ENCODE peak calls at places on chromosome 22, in eight cellular contexts. U is BJ, X is bronchial epithelial cell, E is kidney, I is tibial artery, O is uterus, P is sigmoid colon, T is right lobe of liver. C is an unnamed sample.

GRCh38 chr22:20455709-20456063 is 18.1 kb upstream of the SCARF2 start:
- DNase-seq in P (peak), T (no peak), X (peak), U (no peak), I (no peak), E (no peak), O (no peak), C (no peak)

GRCh38 chr22:19723165-19723989 is at the start of gene GP1BB:
- DNase-seq in E (no peak), O (no peak), U (no peak), P (no peak), I (no peak), X (no peak), T (no peak), C (peak)

GRCh38 chr22:27988704-27989103 is 69.6 kb upstream of the PITPNB start:
- DNase-seq in P (no peak), X (no peak), E (no peak), O (no peak), I (no peak), T (peak), U (no peak), C (no peak)

GRCh38 chr22:38083931-38084631 is at the start of gene SLC16A8:
- DNase-seq in P (no peak), U (no peak), E (peak), T (no peak), X (no peak), O (no peak), I (no peak), C (no peak)

GRCh38 chr22:41949297-41949965 is 2.5 kb upstream of the CENPM start:
- DNase-seq in P (no peak), I (no peak), X (no peak), O (no peak), U (no peak), E (no peak), T (peak), C (no peak)

GRCh38 chr22:29093501-29093921 is 20.7 kb downstream of the KREMEN1 start:
- DNase-seq in O (peak), U (peak), E (peak), P (no peak), I (no peak), X (peak), T (peak), C (peak)

GRCh38 chr22:17867160-17867785 is 93.0 kb upstream of the BID start:
- DNase-seq in I (peak), T (no peak), P (peak), U (no peak), O (peak), E (peak), X (no peak), C (no peak)

GRCh38 chr22:23392420-23393121 is 187.5 kb downstream of the IGLL1 start:
- DNase-seq in P (peak), I (peak), X (no peak), O (no peak), T (no peak), E (no peak), U (no peak), C (no peak)

GRCh38 chr22:16955678-16956210 is 52.3 kb downstream of the GAB4 start:
- DNase-seq in I (no peak), X (no peak), P (no peak), T (no peak), U (no peak), O (no peak), E (no peak), C (no peak)

GRCh38 chr22:36055376-36056310 is 27.0 kb upstream of the RBFOX2 start:
- DNase-seq in E (no peak), T (no peak), P (no peak), X (no peak), I (no peak), U (no peak), O (no peak), C (peak)

GRCh38 chr22:44665115-44665514 is 36.9 kb upstream of the PRR5 start:
- DNase-seq in I (peak), O (no peak), U (no peak), P (peak), T (no peak), E (peak), X (no peak), C (no peak)

GRCh38 chr22:23053051-23053707 is 17.1 kb upstream of the GNAZ start:
- DNase-seq in I (no peak), P (no peak), E (peak), U (no peak), O (no peak), T (no peak), X (no peak), C (no peak)

GRCh38 chr22:40323681-40324083 is 22.6 kb upstream of the ADSL start:
- DNase-seq in U (no peak), O (no peak), E (no peak), P (no peak), T (no peak), X (no peak), I (no peak), C (no peak)

GRCh38 chr22:50548046-50548912 is 2.6 kb downstream of the KLHDC7B start:
- DNase-seq in E (peak), I (no peak), O (no peak), T (peak), P (no peak), U (no peak), X (no peak), C (no peak)
- TF ChIP-seq CTCF in E (no peak), I (no peak), O (no peak), T (no peak), P (no peak), U (no peak), X (no peak), C (no peak)

GRCh38 chr22:46085831-46086576 is 64.3 kb upstream of the PPARA start:
- DNase-seq in O (peak), E (peak), X (peak), P (peak), I (peak), U (no peak), T (peak), C (no peak)
- H3K4me3 ChIP-seq in O (peak), E (peak), X (peak), P (peak), I (peak), U (peak), T (no peak), C (peak)

DNA sequence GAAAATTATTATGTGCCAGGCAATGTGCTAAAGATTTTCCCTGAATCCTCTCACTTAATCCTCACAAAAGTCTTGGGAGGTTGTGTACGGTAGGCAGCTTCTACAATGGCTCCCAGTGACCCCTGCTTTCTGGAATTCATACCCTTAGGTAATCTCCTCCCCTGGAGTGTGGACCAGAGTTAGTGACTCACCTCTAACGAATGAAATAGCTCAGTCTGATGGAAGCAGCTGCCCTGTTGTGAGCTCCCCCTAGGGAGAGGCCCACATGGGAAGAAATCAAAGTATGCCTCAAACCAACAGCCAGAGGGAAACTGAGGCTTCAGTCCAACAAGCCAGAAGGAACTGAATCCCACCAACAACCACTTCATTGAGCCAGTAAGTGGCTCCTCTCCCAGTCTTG is 99.0 kb upstream of the ISX start:
- DNase-seq in I (no peak), E (no peak), P (no peak), O (no peak), U (no peak), X (peak), T (no peak), C (no peak)
- TF ChIP-seq CTCF in I (no peak), E (no peak), P (no peak), O (no peak), U (peak), X (no peak), T (no peak), C (no peak)

GRCh38 chr22:31662668-31663037 is 638 bp upstream of the PISD start:
- DNase-seq in X (no peak), I (no peak), O (no peak), P (no peak), E (no peak), U (no peak), T (no peak), C (no peak)
- H3K4me3 ChIP-seq in X (peak), I (peak), O (peak), P (peak), E (peak), U (peak), T (peak), C (peak)

GRCh38 chr22:31995046-31995445 is 48.0 kb upstream of the SLC5A1 start:
- DNase-seq in E (no peak), U (no peak), T (no peak), I (no peak), O (no peak), P (no peak), X (no peak), C (no peak)
- TF ChIP-seq CTCF in E (no peak), U (no peak), T (no peak), I (no peak), O (no peak), P (no peak), X (no peak), C (peak)

C was measured in astrocyte of the spinal cord.